ENCODE peak calls at places on chromosomes 3 and 15, in seven cellular contexts. L, P, M, C, E, F and R are unnamed samples.

GRCh38 chr3:156658732-156659090 is 15.7 kb upstream of the TIPARP start:
- DNase-seq in L (no peak), P (no peak), M (no peak), C (no peak), E (no peak), F (no peak), R (no peak)

GRCh38 chr3:170835346-170835745 is 34.6 kb downstream of the RPL22L1 start:
- DNase-seq in L (peak), P (no peak), M (no peak), C (no peak), E (no peak), F (no peak), R (no peak)

GRCh38 chr15:39685999-39686613 is 96.5 kb downstream of the FSIP1 start:
- DNase-seq in L (peak), P (peak), M (peak), C (peak), E (no peak), F (no peak), R (peak)

GRCh38 chr15:70160803-70161565 is 63.3 kb upstream of the TLE3 start:
- DNase-seq in L (no peak), P (no peak), M (no peak), C (no peak), E (no peak), F (no peak), R (no peak)

GRCh38 chr3:124818398-124819150 is 68.6 kb downstream of the ITGB5 start:
- DNase-seq in L (no peak), P (no peak), M (peak), C (no peak), E (no peak), F (no peak), R (no peak)

GRCh38 chr3:25483456-25483855 is 55.4 kb downstream of the RARB start:
- DNase-seq in L (no peak), P (no peak), M (peak), C (no peak), E (no peak), F (no peak), R (peak)

GRCh38 chr15:80159301-80159700 is 6.5 kb downstream of the FAH start:
- DNase-seq in L (no peak), P (no peak), M (no peak), C (no peak), E (no peak), F (no peak), R (no peak)

GRCh38 chr3:149374391-149374790 is 3.1 kb downstream of the TM4SF1 start:
- DNase-seq in L (no peak), P (no peak), M (no peak), C (no peak), E (no peak), F (no peak), R (peak)

GRCh38 chr3:98329392-98330124 is 24.1 kb upstream of the OR5K4 start:
- DNase-seq in L (no peak), P (no peak), M (peak), C (peak), E (peak), F (peak), R (peak)

GRCh38 chr3:69248394-69248793 is 126.0 kb upstream of the LMOD3 start:
- DNase-seq in L (peak), P (no peak), M (no peak), C (no peak), E (no peak), F (no peak), R (no peak)

GRCh38 chr3:176974303-176974702 is 223.0 kb downstream of the TBL1XR1 start:
- DNase-seq in L (peak), P (no peak), M (no peak), C (no peak), E (no peak), F (no peak), R (no peak)

GRCh38 chr15:80199869-80200268 is 47.1 kb downstream of the FAH start:
- DNase-seq in L (no peak), P (no peak), M (no peak), C (no peak), E (no peak), F (no peak), R (no peak)

GRCh38 chr3:132246212-132246611 is 71.0 kb upstream of the ACP3 start:
- DNase-seq in L (no peak), P (no peak), M (no peak), C (no peak), E (no peak), F (no peak), R (no peak)

GRCh38 chr3:24521306-24522154 is 26.9 kb upstream of the THRB start:
- DNase-seq in L (peak), P (no peak), M (no peak), C (no peak), E (no peak), F (peak), R (peak)

GRCh38 chr3:11558918-11559815 is 84.5 kb downstream of the VGLL4 start:
- DNase-seq in L (no peak), P (no peak), M (no peak), C (no peak), E (no peak), F (peak), R (no peak)

GRCh38 chr3:72139316-72139715 is 354.4 kb upstream of the PROK2 start:
- DNase-seq in L (no peak), P (no peak), M (no peak), C (no peak), E (no peak), F (no peak), R (no peak)

GRCh38 chr3:24596626-24597025 is 102.0 kb upstream of the THRB start:
- DNase-seq in L (no peak), P (no peak), M (no peak), C (no peak), E (no peak), F (no peak), R (no peak)

GRCh38 chr3:67947808-67948508 is 293.5 kb upstream of the SUCLG2 start:
- DNase-seq in L (peak), P (no peak), M (no peak), C (no peak), E (no peak), F (peak), R (no peak)

GRCh38 chr3:39150803-39151631 is 2.4 kb downstream of the CSRNP1 start:
- DNase-seq in L (no peak), P (peak), M (peak), C (no peak), E (no peak), F (peak), R (peak)

GRCh38 chr3:100602506-100603444 is 6.6 kb upstream of the ADGRG7 start:
- DNase-seq in L (no peak), P (no peak), M (peak), C (peak), E (no peak), F (peak), R (no peak)

GRCh38 chr15:74727727-74728126 is 2.4 kb upstream of the CYP1A1 start:
- DNase-seq in L (no peak), P (no peak), M (no peak), C (no peak), E (no peak), F (no peak), R (no peak)

GRCh38 chr3:191412764-191413163 is 48.2 kb upstream of the PYDC2 start:
- DNase-seq in L (no peak), P (peak), M (peak), C (no peak), E (no peak), F (no peak), R (peak)

GRCh38 chr3:175601521-175601920 is 742.4 kb downstream of the NAALADL2 start:
- DNase-seq in L (no peak), P (no peak), M (peak), C (no peak), E (no peak), F (no peak), R (no peak)

GRCh38 chr3:190517696-190518095 is 3.8 kb downstream of the IL1RAP start:
- DNase-seq in L (no peak), P (no peak), M (peak), C (no peak), E (no peak), F (no peak), R (no peak)

GRCh38 chr15:75669191-75669878 is 21.6 kb downstream of the SNX33 start:
- DNase-seq in L (no peak), P (no peak), M (peak), C (no peak), E (no peak), F (no peak), R (no peak)

GRCh38 chr15:100763764-100764750 is 115.6 kb upstream of the ALDH1A3 start:
- DNase-seq in L (no peak), P (no peak), M (peak), C (peak), E (no peak), F (no peak), R (no peak)

GRCh38 chr3:188298585-188298984 is 144.6 kb downstream of the LPP start:
- DNase-seq in L (no peak), P (no peak), M (no peak), C (no peak), E (no peak), F (no peak), R (peak)

GRCh38 chr15:101481381-101481705 is 8.2 kb downstream of the PCSK6 start:
- DNase-seq in L (no peak), P (no peak), M (no peak), C (no peak), E (no peak), F (no peak), R (no peak)

GRCh38 chr3:160369784-160370183 is 29.2 kb downstream of the IFT80 start:
- DNase-seq in L (no peak), P (no peak), M (no peak), C (no peak), E (no peak), F (no peak), R (no peak)